ENCODE peak calls at places on chromosomes 5 and 9, in seven cellular contexts. H is HepG2, Q is IMR-90, N is heart left ventricle, S is uterus, I is transverse colon, T is GM12891. X is an unnamed sample.
A peak's percentile ranks its signal among the peaks of the same experiment; 100 is the strongest.

GRCh38 chr5:159768243-159768642 is 148.0 kb upstream of the ADRA1B start:
- DNase-seq in H (no peak), T (no peak), I (no peak), S (no peak), Q (peak; percentile 45), N (no peak), X (no peak)

GRCh38 chr9:137296214-137297059 is 5.6 kb downstream of the NRARP start:
- DNase-seq in N (peak; percentile 87), T (no peak), H (no peak), I (peak; percentile 77), S (no peak), Q (peak; percentile 50), X (no peak)

GRCh38 chr5:16253856-16254255 is 74.3 kb upstream of the MARCHF11 start:
- DNase-seq in H (no peak), S (no peak), I (no peak), Q (no peak), N (no peak), T (no peak), X (no peak)

GRCh38 chr5:131224387-131225191 is 39.3 kb upstream of the CDC42SE2 start:
- DNase-seq in T (no peak), S (no peak), N (peak; percentile 67), H (no peak), Q (no peak), I (peak; percentile 59), X (no peak)

GRCh38 chr5:111676496-111676895 is 80.5 kb downstream of the NREP start:
- DNase-seq in H (no peak), I (no peak), Q (peak; percentile 44), T (no peak), S (no peak), N (no peak), X (no peak)

GRCh38 chr5:1106385-1107166 is 5.3 kb downstream of the SLC12A7 start:
- DNase-seq in S (no peak), I (no peak), Q (no peak), H (peak; percentile 21), T (no peak), N (no peak), X (peak; percentile 79)

GRCh38 chr9:135123145-135123544 is 35.7 kb downstream of the OLFM1 start:
- DNase-seq in Q (no peak), S (no peak), N (no peak), T (no peak), H (no peak), I (no peak), X (no peak)

GRCh38 chr5:103943243-103943642 is 380.7 kb upstream of the NUDT12 start:
- DNase-seq in T (no peak), Q (no peak), S (no peak), H (no peak), I (no peak), N (no peak), X (no peak)

GRCh38 chr9:79896390-79896789 is 324.6 kb downstream of the TLE4 start:
- DNase-seq in H (no peak), N (no peak), Q (peak; percentile 1), I (no peak), T (no peak), S (no peak), X (no peak)

GRCh38 chr5:157670662-157671591 is at the start of gene C5orf52:
- DNase-seq in H (peak; percentile 47), T (peak; percentile 48), I (peak; percentile 82), Q (peak; percentile 14), N (peak; percentile 70), S (peak; percentile 24), X (peak; percentile 21)

DNA sequence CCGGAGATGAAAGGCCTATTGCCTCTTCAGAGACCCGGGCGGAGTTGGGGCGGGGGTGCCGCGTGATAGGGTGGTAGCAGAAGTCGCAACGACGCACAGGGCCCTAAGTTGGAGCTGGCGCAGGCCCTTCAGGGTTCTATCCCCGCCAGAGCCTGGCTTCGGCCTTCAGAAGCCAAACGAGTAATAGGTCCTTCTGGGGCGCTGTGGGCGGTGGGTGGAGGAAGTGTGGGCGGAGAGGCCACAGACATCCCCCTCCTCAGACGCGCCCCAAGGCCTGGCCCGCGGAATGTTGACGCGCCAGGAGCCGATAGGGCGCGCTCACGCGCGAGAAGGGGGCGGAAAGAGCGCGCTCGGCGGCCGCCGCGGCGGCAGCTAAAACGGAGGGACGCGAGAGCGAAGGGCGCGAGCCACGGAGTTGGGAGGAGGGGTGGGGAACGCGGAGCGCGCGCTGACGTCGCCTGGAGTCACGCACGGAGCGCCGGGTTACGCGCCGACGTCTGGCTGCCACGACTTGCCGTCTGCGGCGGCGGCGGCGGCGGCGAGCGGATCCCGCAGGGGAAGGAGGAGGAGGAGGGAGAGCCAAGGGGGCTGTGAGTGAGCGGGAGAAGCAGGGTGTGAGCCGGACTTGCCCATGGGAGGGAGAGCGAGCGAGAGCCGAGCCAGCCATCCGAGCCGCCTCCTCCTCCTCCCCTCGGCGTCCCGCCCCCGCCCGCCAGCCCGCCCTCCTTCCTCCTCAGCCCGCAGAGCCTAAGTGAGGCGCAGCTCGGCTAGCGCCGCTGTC is 6.4 kb upstream of the PURA start:
- DNase-seq in S (peak; percentile 91), H (peak; percentile 80), I (peak; percentile 95), N (peak; percentile 97), T (peak; percentile 86), Q (peak; percentile 93), X (peak; percentile 92)
- TF ChIP-seq POLR2A in S (peak; percentile 80), H (peak; percentile 81), I (peak; percentile 86), N (peak; percentile 5), T (peak; percentile 65), Q (peak; percentile 69), X (peak; percentile 78)

DNA sequence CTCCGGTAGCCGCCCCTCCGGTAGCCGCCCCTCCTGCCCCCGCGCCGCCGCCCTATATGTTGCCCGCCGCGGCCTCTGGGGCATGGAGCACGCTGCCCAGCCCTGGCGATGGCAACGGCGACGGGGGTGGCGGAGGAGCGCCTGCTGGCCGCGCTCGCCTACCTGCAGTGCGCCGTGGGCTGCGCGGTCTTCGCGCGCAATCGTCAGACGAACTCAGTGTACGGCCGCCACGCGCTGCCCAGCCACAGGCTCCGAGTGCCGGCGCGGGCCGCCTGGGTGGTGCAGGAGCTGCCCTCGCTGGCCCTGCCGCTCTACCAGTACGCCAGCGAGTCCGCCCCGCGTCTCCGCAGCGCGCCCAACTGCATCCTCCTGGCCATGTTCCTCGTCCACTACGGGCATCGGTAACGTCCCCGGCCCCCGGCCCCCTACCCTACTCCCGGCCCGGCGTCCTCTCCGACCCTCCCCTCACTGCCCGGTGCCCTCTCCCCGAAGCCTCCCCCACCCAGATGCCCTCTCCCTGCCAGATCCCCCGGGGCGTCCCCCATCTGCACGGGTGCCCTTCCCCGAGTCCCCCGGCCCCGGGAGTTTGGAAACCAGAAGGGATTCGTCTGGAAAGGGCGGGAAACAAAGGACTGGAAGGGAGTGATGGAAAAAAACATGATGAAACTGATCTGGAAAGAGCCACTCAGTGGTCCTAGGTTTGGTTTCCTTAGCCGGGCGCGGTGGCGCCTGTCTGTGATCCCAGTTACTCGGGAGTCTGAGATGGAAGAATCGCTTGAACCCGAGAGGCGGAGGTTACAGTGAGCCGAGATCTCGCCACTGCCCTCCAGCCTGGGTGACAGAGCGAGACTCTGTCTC is 458 bp downstream of the SRD5A1 start:
- DNase-seq in Q (peak; percentile 22), N (no peak), I (no peak), H (no peak), T (no peak), S (peak; percentile 23), X (peak; percentile 37)
- TF ChIP-seq POLR2A in Q (no peak), N (no peak), I (no peak), H (no peak), T (no peak), S (no peak), X (no peak)

DNA sequence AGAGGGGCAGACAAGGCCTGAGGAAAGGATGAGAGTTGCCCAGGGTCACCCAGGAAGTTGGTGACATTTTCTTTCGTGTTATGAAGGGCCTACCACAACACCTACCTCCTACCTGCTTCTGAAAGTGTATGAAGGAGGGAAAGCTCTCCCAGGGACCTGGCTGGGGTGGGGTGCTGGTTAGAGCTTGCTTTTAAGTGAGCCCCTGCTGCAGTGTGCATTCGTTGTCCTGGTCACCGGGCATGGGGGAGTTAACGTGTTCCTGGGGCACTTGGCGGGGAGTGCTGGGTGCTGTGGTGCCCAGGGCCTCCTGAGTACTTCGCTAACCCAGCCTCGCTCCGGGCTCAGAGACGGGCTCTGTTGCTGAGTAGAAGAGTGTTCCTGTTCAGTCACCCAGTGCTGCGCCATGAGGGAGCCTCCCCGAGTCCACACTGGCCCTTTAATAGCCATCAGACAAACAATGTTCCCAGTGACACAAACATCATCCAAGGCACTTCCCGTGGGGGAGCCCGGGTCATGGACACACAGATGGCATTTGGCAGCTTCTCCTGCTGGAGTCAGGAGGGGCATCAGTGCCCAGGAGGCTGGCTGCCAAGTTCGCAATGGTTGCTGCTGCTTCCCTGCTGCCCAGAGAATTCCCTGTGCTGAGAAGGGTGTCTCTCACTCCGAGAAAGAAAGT is 85.7 kb downstream of the AMBP start:
- DNase-seq in N (peak; percentile 77), I (no peak), H (no peak), S (peak; percentile 18), T (no peak), Q (no peak), X (no peak)
- TF ChIP-seq POLR2A in N (no peak), I (no peak), H (no peak), S (no peak), T (no peak), Q (no peak), X (no peak)

DNA sequence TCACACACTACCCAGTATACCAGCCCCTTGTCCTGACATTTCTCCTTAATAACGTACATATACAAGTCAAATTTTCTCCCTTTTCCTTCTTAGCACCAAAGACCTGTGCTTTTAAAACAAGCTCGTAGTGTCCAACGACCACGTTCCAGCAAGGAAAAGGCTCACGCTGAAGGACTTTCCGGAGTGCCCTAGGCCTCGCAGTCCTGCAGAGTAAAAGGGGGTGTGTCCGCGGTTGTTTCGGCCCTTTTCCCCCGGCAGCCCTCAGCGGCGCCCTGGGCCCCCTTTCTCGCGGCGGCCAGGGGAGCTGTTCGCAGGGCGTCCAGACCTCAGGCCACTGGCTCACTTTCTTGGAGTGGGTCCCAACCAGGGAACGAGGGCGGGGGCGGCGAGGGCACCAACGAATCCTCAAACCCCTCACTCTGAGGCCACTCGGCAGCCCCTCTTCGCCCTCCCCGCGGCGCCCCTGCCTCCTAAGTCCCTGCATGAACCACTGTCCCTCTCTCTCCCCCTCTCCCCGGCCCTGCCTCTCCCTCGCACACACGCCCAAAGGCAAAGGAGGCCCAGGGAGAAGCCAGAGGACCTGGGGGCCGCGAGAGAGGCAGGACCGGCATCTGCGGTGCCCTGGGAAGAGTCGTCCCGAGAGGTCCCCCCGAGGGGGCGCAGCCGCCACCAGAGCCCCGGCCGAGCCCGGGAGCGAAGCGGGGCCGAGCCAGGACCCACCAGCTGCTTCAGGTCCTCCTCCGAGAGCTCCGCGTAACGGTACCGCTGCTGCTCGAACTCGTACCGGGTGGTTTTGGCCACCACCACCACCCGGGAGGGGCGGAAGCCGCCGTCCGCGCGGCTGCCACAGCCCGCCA is 718 bp downstream of the NADK2 start:
- DNase-seq in I (peak; percentile 68), Q (peak; percentile 59), H (peak; percentile 40), N (peak; percentile 82), S (peak; percentile 59), T (peak; percentile 23), X (peak; percentile 87)
- TF ChIP-seq POLR2A in I (no peak), Q (no peak), H (peak; percentile 50), N (no peak), S (no peak), T (no peak), X (no peak)